ENCODE peak calls at places on chromosomes 5 and 9, in eight cellular contexts. S is activated CD4-positive, alpha-beta memory T cell treated with anti-CD3 and anti-CD28 coated beads, Interleukin-2, amount 10 ng/mL, durations not matched to agents 7 days and 5 days; O is ELF-1; G is AG10803; Z is amniotic stem cell; J is activated effector memory CD4-positive, alpha-beta T cell treated with anti-CD3 and anti-CD28 coated beads, Interleukin-2, amount 50 U/mL, for 16 hours; K is neural crest cell; D is astrocyte of the spinal cord. C is an unnamed sample.

GRCh38 chr9:110126457-110126856 is 81.5 kb downstream of the C9orf152 start:
- DNase-seq in G (no peak), K (no peak), Z (no peak), D (no peak), O (no peak), S (no peak), J (no peak), C (no peak)

GRCh38 chr5:14929293-14930065 is 57.9 kb upstream of the ANKH start:
- DNase-seq in G (no peak), D (no peak), Z (no peak), S (no peak), J (no peak), K (no peak), O (no peak), C (no peak)

GRCh38 chr5:90982576-90982975 is 400.5 kb downstream of the ARRDC3 start:
- DNase-seq in S (no peak), G (no peak), J (no peak), O (no peak), Z (no peak), D (no peak), K (no peak), C (no peak)

GRCh38 chr5:6765612-6766525 is 52.6 kb downstream of the TENT4A start:
- DNase-seq in D (peak), K (peak), J (peak), Z (peak), G (peak), S (peak), O (peak), C (peak)

GRCh38 chr5:57303985-57304384 is 130.1 kb downstream of the GPBP1 start:
- DNase-seq in S (no peak), G (no peak), Z (no peak), O (peak), K (no peak), D (no peak), J (no peak), C (no peak)

GRCh38 chr9:133477992-133478850 is 678 bp downstream of the SLC2A6 start:
- DNase-seq in K (peak), J (no peak), Z (no peak), O (peak), S (no peak), D (no peak), G (peak), C (peak)

GRCh38 chr5:173746050-173746449 is 129.6 kb upstream of the BOD1 start:
- DNase-seq in K (no peak), Z (no peak), S (no peak), D (no peak), G (no peak), O (no peak), J (no peak), C (no peak)

GRCh38 chr5:157913575-157913974 is 54.6 kb upstream of the CLINT1 start:
- DNase-seq in G (no peak), S (no peak), K (no peak), J (no peak), Z (no peak), O (peak), D (no peak), C (no peak)

GRCh38 chr9:113803811-113804589 is 72.1 kb upstream of the ZNF618 start:
- DNase-seq in S (no peak), G (peak), Z (no peak), D (no peak), K (no peak), O (no peak), J (no peak), C (no peak)

GRCh38 chr9:33719581-33720374 is 75.6 kb upstream of the PRSS3 start:
- DNase-seq in J (peak), O (peak), K (peak), D (no peak), S (peak), Z (no peak), G (no peak), C (peak)

GRCh38 chr5:119896851-119897536 is 267.6 kb downstream of the FAM170A start:
- DNase-seq in O (no peak), G (no peak), Z (no peak), S (no peak), J (no peak), K (no peak), D (no peak), C (no peak)

GRCh38 chr5:132457371-132458225 is 33.0 kb downstream of the IRF1 start:
- DNase-seq in G (peak), J (peak), Z (no peak), K (no peak), O (no peak), S (peak), D (peak), C (peak)

GRCh38 chr9:7117676-7118561 is 360.1 kb downstream of the KDM4C start:
- DNase-seq in Z (no peak), S (no peak), K (no peak), O (no peak), D (peak), G (peak), J (no peak), C (peak)

GRCh38 chr9:94801242-94801641 is 74.7 kb downstream of the AOPEP start:
- DNase-seq in G (peak), K (no peak), Z (no peak), D (no peak), S (no peak), J (no peak), O (no peak), C (peak)

GRCh38 chr9:108551030-108551964 is 304.5 kb downstream of the ACTL7B start:
- DNase-seq in O (no peak), K (no peak), D (peak), S (no peak), J (no peak), G (peak), Z (peak), C (peak)

GRCh38 chr9:122228906-122229837 is at the start of gene LHX6:
- DNase-seq in Z (peak), S (no peak), G (peak), K (no peak), J (no peak), O (peak), D (peak), C (peak)

GRCh38 chr9:122941560-122942234 is 877 bp downstream of the RABGAP1 start:
- DNase-seq in D (peak), S (peak), Z (no peak), K (no peak), O (no peak), J (no peak), G (peak), C (peak)

GRCh38 chr5:41877408-41877807 is 7.2 kb upstream of the OXCT1 start:
- DNase-seq in D (no peak), G (no peak), S (no peak), O (no peak), J (no peak), K (no peak), Z (no peak), C (no peak)

GRCh38 chr9:78235296-78235770 is 542 bp upstream of the CEP78 start:
- DNase-seq in K (no peak), Z (no peak), D (peak), O (no peak), G (peak), J (no peak), S (no peak), C (peak)

GRCh38 chr5:43190755-43191603 is 1.0 kb upstream of the NIM1K start:
- DNase-seq in O (peak), Z (no peak), J (no peak), K (no peak), G (peak), S (no peak), D (peak), C (peak)

GRCh38 chr5:14582797-14583137 is 1.2 kb downstream of the OTULINL start:
- DNase-seq in K (no peak), D (no peak), Z (no peak), J (no peak), O (no peak), G (no peak), S (no peak), C (no peak)

GRCh38 chr5:98214240-98215051 is 559.0 kb upstream of the RGMB start:
- DNase-seq in O (no peak), J (no peak), G (peak), S (no peak), D (peak), Z (no peak), K (no peak), C (peak)

GRCh38 chr5:666816-667498 is 26.2 kb downstream of the TPPP start:
- DNase-seq in G (no peak), O (no peak), J (no peak), K (no peak), D (no peak), S (no peak), Z (no peak), C (no peak)

GRCh38 chr5:170818222-170818621 is 34.7 kb downstream of the GABRP start:
- DNase-seq in Z (peak), D (peak), K (no peak), J (no peak), G (peak), O (no peak), S (no peak), C (no peak)

GRCh38 chr5:120252839-120253238 is 211.3 kb upstream of the PRR16 start:
- DNase-seq in J (no peak), O (no peak), K (no peak), S (no peak), D (peak), Z (no peak), G (peak), C (peak)

C was measured in fibroblast of mammary gland.